ENCODE peak calls at places on chromosomes 1 and 21, in five cellular contexts. One of them, this sample, is unnamed.

GRCh38 chr1:52268372-52268771 is 97.6 kb downstream of the CC2D1B start:
- DNase-seq in activated naive CD4-positive, alpha-beta T cell: no peak
- DNase-seq in NCI-H69: no peak
- DNase-seq in aorta: peak
- DNase-seq in NCI-H1930: no peak
- DNase-seq in this sample: no peak

GRCh38 chr21:26948194-26948593 is 18.7 kb downstream of the ADAMTS5 start:
- DNase-seq in activated naive CD4-positive, alpha-beta T cell: no peak
- DNase-seq in NCI-H69: no peak
- DNase-seq in aorta: no peak
- DNase-seq in NCI-H1930: no peak
- DNase-seq in this sample: no peak

GRCh38 chr1:29282924-29283803 is 46.8 kb downstream of the PTPRU start:
- DNase-seq in activated naive CD4-positive, alpha-beta T cell: no peak
- DNase-seq in NCI-H69: peak
- DNase-seq in aorta: peak
- DNase-seq in NCI-H1930: no peak
- DNase-seq in this sample: peak

GRCh38 chr1:84689514-84690396 is 506 bp downstream of the SSX2IP start:
- DNase-seq in activated naive CD4-positive, alpha-beta T cell: peak
- DNase-seq in NCI-H69: peak
- DNase-seq in aorta: peak
- DNase-seq in NCI-H1930: no peak
- DNase-seq in this sample: peak

GRCh38 chr1:208013210-208013609 is 102.3 kb upstream of the CD34 start:
- DNase-seq in activated naive CD4-positive, alpha-beta T cell: no peak
- DNase-seq in NCI-H69: no peak
- DNase-seq in aorta: no peak
- DNase-seq in NCI-H1930: no peak
- DNase-seq in this sample: no peak

GRCh38 chr1:51313268-51313852 is 17.0 kb downstream of the TTC39A start:
- DNase-seq in activated naive CD4-positive, alpha-beta T cell: no peak
- DNase-seq in NCI-H69: peak
- DNase-seq in aorta: no peak
- DNase-seq in NCI-H1930: no peak
- DNase-seq in this sample: no peak

GRCh38 chr1:225042263-225042662 is 112.8 kb downstream of the DNAH14 start:
- DNase-seq in activated naive CD4-positive, alpha-beta T cell: no peak
- DNase-seq in NCI-H69: no peak
- DNase-seq in aorta: no peak
- DNase-seq in NCI-H1930: no peak
- DNase-seq in this sample: no peak

GRCh38 chr1:150576794-150577556 is 2.4 kb downstream of the MCL1 start:
- DNase-seq in activated naive CD4-positive, alpha-beta T cell: no peak
- DNase-seq in NCI-H69: no peak
- DNase-seq in aorta: no peak
- DNase-seq in NCI-H1930: no peak
- DNase-seq in this sample: no peak

GRCh38 chr1:215472723-215473122 is 94.4 kb upstream of the KCTD3 start:
- DNase-seq in activated naive CD4-positive, alpha-beta T cell: no peak
- DNase-seq in NCI-H69: no peak
- DNase-seq in aorta: no peak
- DNase-seq in NCI-H1930: no peak
- DNase-seq in this sample: no peak

GRCh38 chr1:39452081-39452480 is 39.4 kb upstream of the BMP8A start:
- DNase-seq in activated naive CD4-positive, alpha-beta T cell: no peak
- DNase-seq in NCI-H69: no peak
- DNase-seq in aorta: no peak
- DNase-seq in NCI-H1930: no peak
- DNase-seq in this sample: no peak

GRCh38 chr1:118148034-118148433 is 37.0 kb downstream of the SPAG17 start:
- DNase-seq in activated naive CD4-positive, alpha-beta T cell: no peak
- DNase-seq in NCI-H69: no peak
- DNase-seq in aorta: no peak
- DNase-seq in NCI-H1930: no peak
- DNase-seq in this sample: no peak

This sample was measured in cardiac septum.